ENCODE peak calls at places on chromosomes 1 and 21, in eight cellular contexts. One of them, this sample, is unnamed.

GRCh38 chr1:222087207-222087920 is 345.5 kb upstream of the DUSP10 start:
- DNase-seq in fibroblast of the conjunctiva: no peak
- DNase-seq in activated CD4-positive, alpha-beta T cell treated with anti-CD3 and anti-CD28 coated beads for 48 hours: no peak
- DNase-seq in NCI-H446: peak
- DNase-seq in K562: no peak
- DNase-seq in HEK293T: no peak
- DNase-seq in Daoy: no peak
- DNase-seq in naive thymus-derived CD8-positive, alpha-beta T cell: no peak
- DNase-seq in this sample: no peak

GRCh38 chr1:212749924-212750535 is 41.5 kb downstream of the NSL1 start:
- DNase-seq in activated CD4-positive, alpha-beta T cell treated with anti-CD3 and anti-CD28 coated beads for 48 hours: no peak
- DNase-seq in NCI-H446: peak
- DNase-seq in HEK293T: peak
- DNase-seq in fibroblast of the conjunctiva: peak
- DNase-seq in naive thymus-derived CD8-positive, alpha-beta T cell: peak
- DNase-seq in Daoy: peak
- DNase-seq in K562: peak
- DNase-seq in this sample: peak

GRCh38 chr1:37477946-37478345 is 3.6 kb downstream of the ZC3H12A start:
- DNase-seq in Daoy: peak
- DNase-seq in naive thymus-derived CD8-positive, alpha-beta T cell: no peak
- DNase-seq in K562: no peak
- DNase-seq in NCI-H446: no peak
- DNase-seq in fibroblast of the conjunctiva: no peak
- DNase-seq in activated CD4-positive, alpha-beta T cell treated with anti-CD3 and anti-CD28 coated beads for 48 hours: peak
- DNase-seq in HEK293T: no peak
- DNase-seq in this sample: no peak

GRCh38 chr1:207298666-207299065 is 22.8 kb upstream of the CD55 start:
- DNase-seq in naive thymus-derived CD8-positive, alpha-beta T cell: no peak
- DNase-seq in HEK293T: no peak
- DNase-seq in NCI-H446: no peak
- DNase-seq in activated CD4-positive, alpha-beta T cell treated with anti-CD3 and anti-CD28 coated beads for 48 hours: no peak
- DNase-seq in K562: no peak
- DNase-seq in Daoy: no peak
- DNase-seq in fibroblast of the conjunctiva: no peak
- DNase-seq in this sample: no peak

GRCh38 chr1:244647819-244648218 is 5.1 kb upstream of the DESI2 start:
- DNase-seq in naive thymus-derived CD8-positive, alpha-beta T cell: no peak
- DNase-seq in NCI-H446: no peak
- DNase-seq in HEK293T: no peak
- DNase-seq in activated CD4-positive, alpha-beta T cell treated with anti-CD3 and anti-CD28 coated beads for 48 hours: no peak
- DNase-seq in K562: no peak
- DNase-seq in fibroblast of the conjunctiva: no peak
- DNase-seq in Daoy: no peak
- DNase-seq in this sample: no peak

GRCh38 chr1:31372961-31373896 is at the start of gene FABP3:
- DNase-seq in activated CD4-positive, alpha-beta T cell treated with anti-CD3 and anti-CD28 coated beads for 48 hours: peak
- DNase-seq in Daoy: peak
- DNase-seq in NCI-H446: peak
- DNase-seq in naive thymus-derived CD8-positive, alpha-beta T cell: peak
- DNase-seq in K562: peak
- DNase-seq in HEK293T: peak
- DNase-seq in fibroblast of the conjunctiva: peak
- DNase-seq in this sample: no peak

GRCh38 chr1:238252033-238252802 is 361.5 kb upstream of the ZP4 start:
- DNase-seq in HEK293T: peak
- DNase-seq in Daoy: peak
- DNase-seq in naive thymus-derived CD8-positive, alpha-beta T cell: peak
- DNase-seq in activated CD4-positive, alpha-beta T cell treated with anti-CD3 and anti-CD28 coated beads for 48 hours: peak
- DNase-seq in fibroblast of the conjunctiva: peak
- DNase-seq in NCI-H446: peak
- DNase-seq in K562: peak
- DNase-seq in this sample: peak

GRCh38 chr1:151327223-151327902 is at the start of gene PI4KB:
- DNase-seq in activated CD4-positive, alpha-beta T cell treated with anti-CD3 and anti-CD28 coated beads for 48 hours: peak
- DNase-seq in fibroblast of the conjunctiva: peak
- DNase-seq in naive thymus-derived CD8-positive, alpha-beta T cell: peak
- DNase-seq in Daoy: peak
- DNase-seq in HEK293T: peak
- DNase-seq in NCI-H446: peak
- DNase-seq in K562: peak
- DNase-seq in this sample: peak

GRCh38 chr1:93036672-93037071 is 42.4 kb upstream of the MTF2 start:
- DNase-seq in K562: no peak
- DNase-seq in NCI-H446: no peak
- DNase-seq in naive thymus-derived CD8-positive, alpha-beta T cell: no peak
- DNase-seq in activated CD4-positive, alpha-beta T cell treated with anti-CD3 and anti-CD28 coated beads for 48 hours: no peak
- DNase-seq in HEK293T: no peak
- DNase-seq in fibroblast of the conjunctiva: no peak
- DNase-seq in Daoy: no peak
- DNase-seq in this sample: no peak

GRCh38 chr1:192600264-192600663 is 24.7 kb downstream of the RGS1 start:
- DNase-seq in Daoy: no peak
- DNase-seq in activated CD4-positive, alpha-beta T cell treated with anti-CD3 and anti-CD28 coated beads for 48 hours: no peak
- DNase-seq in fibroblast of the conjunctiva: no peak
- DNase-seq in HEK293T: no peak
- DNase-seq in naive thymus-derived CD8-positive, alpha-beta T cell: no peak
- DNase-seq in NCI-H446: no peak
- DNase-seq in K562: no peak
- DNase-seq in this sample: no peak

GRCh38 chr1:161933592-161934277 is 89.9 kb downstream of the OLFML2B start:
- DNase-seq in fibroblast of the conjunctiva: no peak
- DNase-seq in HEK293T: no peak
- DNase-seq in NCI-H446: no peak
- DNase-seq in K562: no peak
- DNase-seq in Daoy: peak
- DNase-seq in naive thymus-derived CD8-positive, alpha-beta T cell: no peak
- DNase-seq in activated CD4-positive, alpha-beta T cell treated with anti-CD3 and anti-CD28 coated beads for 48 hours: no peak
- DNase-seq in this sample: no peak

GRCh38 chr1:228276361-228276831 is 68.6 kb downstream of the OBSCN start:
- DNase-seq in HEK293T: no peak
- DNase-seq in activated CD4-positive, alpha-beta T cell treated with anti-CD3 and anti-CD28 coated beads for 48 hours: no peak
- DNase-seq in naive thymus-derived CD8-positive, alpha-beta T cell: no peak
- DNase-seq in Daoy: no peak
- DNase-seq in NCI-H446: no peak
- DNase-seq in fibroblast of the conjunctiva: no peak
- DNase-seq in K562: no peak
- DNase-seq in this sample: no peak

GRCh38 chr1:43466403-43466802 is 12.7 kb upstream of the HYI start:
- DNase-seq in Daoy: peak
- DNase-seq in NCI-H446: no peak
- DNase-seq in K562: no peak
- DNase-seq in fibroblast of the conjunctiva: no peak
- DNase-seq in activated CD4-positive, alpha-beta T cell treated with anti-CD3 and anti-CD28 coated beads for 48 hours: no peak
- DNase-seq in naive thymus-derived CD8-positive, alpha-beta T cell: no peak
- DNase-seq in HEK293T: no peak
- DNase-seq in this sample: no peak

GRCh38 chr1:107895403-107896181 is 69.4 kb downstream of the VAV3 start:
- DNase-seq in activated CD4-positive, alpha-beta T cell treated with anti-CD3 and anti-CD28 coated beads for 48 hours: peak
- DNase-seq in Daoy: no peak
- DNase-seq in NCI-H446: no peak
- DNase-seq in fibroblast of the conjunctiva: no peak
- DNase-seq in HEK293T: no peak
- DNase-seq in naive thymus-derived CD8-positive, alpha-beta T cell: no peak
- DNase-seq in K562: no peak
- DNase-seq in this sample: no peak

GRCh38 chr1:17369466-17369865 is 2.5 kb upstream of the PADI6 start:
- DNase-seq in fibroblast of the conjunctiva: no peak
- DNase-seq in Daoy: peak
- DNase-seq in naive thymus-derived CD8-positive, alpha-beta T cell: no peak
- DNase-seq in K562: no peak
- DNase-seq in activated CD4-positive, alpha-beta T cell treated with anti-CD3 and anti-CD28 coated beads for 48 hours: no peak
- DNase-seq in HEK293T: no peak
- DNase-seq in NCI-H446: no peak
- DNase-seq in this sample: no peak

GRCh38 chr1:115257596-115257995 is 80.5 kb downstream of the NGF start:
- DNase-seq in naive thymus-derived CD8-positive, alpha-beta T cell: no peak
- DNase-seq in fibroblast of the conjunctiva: no peak
- DNase-seq in HEK293T: no peak
- DNase-seq in activated CD4-positive, alpha-beta T cell treated with anti-CD3 and anti-CD28 coated beads for 48 hours: no peak
- DNase-seq in NCI-H446: no peak
- DNase-seq in K562: no peak
- DNase-seq in Daoy: no peak
- DNase-seq in this sample: no peak

GRCh38 chr1:115753830-115754229 is 14.7 kb downstream of the CASQ2 start:
- DNase-seq in HEK293T: no peak
- DNase-seq in naive thymus-derived CD8-positive, alpha-beta T cell: no peak
- DNase-seq in activated CD4-positive, alpha-beta T cell treated with anti-CD3 and anti-CD28 coated beads for 48 hours: no peak
- DNase-seq in NCI-H446: no peak
- DNase-seq in Daoy: no peak
- DNase-seq in fibroblast of the conjunctiva: no peak
- DNase-seq in K562: no peak
- DNase-seq in this sample: no peak

GRCh38 chr1:221440658-221441057 is 301.2 kb downstream of the DUSP10 start:
- DNase-seq in Daoy: peak
- DNase-seq in HEK293T: no peak
- DNase-seq in K562: no peak
- DNase-seq in NCI-H446: peak
- DNase-seq in activated CD4-positive, alpha-beta T cell treated with anti-CD3 and anti-CD28 coated beads for 48 hours: no peak
- DNase-seq in naive thymus-derived CD8-positive, alpha-beta T cell: no peak
- DNase-seq in fibroblast of the conjunctiva: no peak
- DNase-seq in this sample: no peak

GRCh38 chr1:246947255-246947654 is 15.5 kb upstream of the AHCTF1 start:
- DNase-seq in K562: no peak
- DNase-seq in naive thymus-derived CD8-positive, alpha-beta T cell: no peak
- DNase-seq in activated CD4-positive, alpha-beta T cell treated with anti-CD3 and anti-CD28 coated beads for 48 hours: no peak
- DNase-seq in fibroblast of the conjunctiva: peak
- DNase-seq in HEK293T: no peak
- DNase-seq in NCI-H446: no peak
- DNase-seq in Daoy: peak
- DNase-seq in this sample: no peak

GRCh38 chr1:8702121-8702520 is 115.3 kb downstream of the RERE start:
- DNase-seq in K562: peak
- DNase-seq in NCI-H446: peak
- DNase-seq in Daoy: peak
- DNase-seq in activated CD4-positive, alpha-beta T cell treated with anti-CD3 and anti-CD28 coated beads for 48 hours: peak
- DNase-seq in fibroblast of the conjunctiva: no peak
- DNase-seq in naive thymus-derived CD8-positive, alpha-beta T cell: no peak
- DNase-seq in HEK293T: no peak
- DNase-seq in this sample: no peak

GRCh38 chr1:91704746-91705145 is 181.2 kb downstream of the TGFBR3 start:
- DNase-seq in HEK293T: no peak
- DNase-seq in activated CD4-positive, alpha-beta T cell treated with anti-CD3 and anti-CD28 coated beads for 48 hours: no peak
- DNase-seq in NCI-H446: no peak
- DNase-seq in K562: no peak
- DNase-seq in fibroblast of the conjunctiva: no peak
- DNase-seq in naive thymus-derived CD8-positive, alpha-beta T cell: no peak
- DNase-seq in Daoy: no peak
- DNase-seq in this sample: no peak

GRCh38 chr1:116416854-116417513 is 43.9 kb downstream of the ATP1A1 start:
- DNase-seq in fibroblast of the conjunctiva: no peak
- DNase-seq in K562: no peak
- DNase-seq in NCI-H446: no peak
- DNase-seq in naive thymus-derived CD8-positive, alpha-beta T cell: no peak
- DNase-seq in activated CD4-positive, alpha-beta T cell treated with anti-CD3 and anti-CD28 coated beads for 48 hours: no peak
- DNase-seq in Daoy: no peak
- DNase-seq in HEK293T: no peak
- DNase-seq in this sample: no peak

GRCh38 chr1:218930879-218931278 is 242.8 kb upstream of the LYPLAL1 start:
- DNase-seq in fibroblast of the conjunctiva: peak
- DNase-seq in HEK293T: no peak
- DNase-seq in activated CD4-positive, alpha-beta T cell treated with anti-CD3 and anti-CD28 coated beads for 48 hours: no peak
- DNase-seq in Daoy: peak
- DNase-seq in NCI-H446: no peak
- DNase-seq in naive thymus-derived CD8-positive, alpha-beta T cell: no peak
- DNase-seq in K562: no peak
- DNase-seq in this sample: no peak

GRCh38 chr21:45219517-45219916 is 68.2 kb downstream of the POFUT2 start:
- DNase-seq in naive thymus-derived CD8-positive, alpha-beta T cell: no peak
- DNase-seq in fibroblast of the conjunctiva: no peak
- DNase-seq in NCI-H446: no peak
- DNase-seq in activated CD4-positive, alpha-beta T cell treated with anti-CD3 and anti-CD28 coated beads for 48 hours: no peak
- DNase-seq in Daoy: no peak
- DNase-seq in HEK293T: no peak
- DNase-seq in K562: no peak
- DNase-seq in this sample: no peak

GRCh38 chr1:51559064-51559500 is 40.0 kb upstream of the EPS15 start:
- DNase-seq in fibroblast of the conjunctiva: no peak
- DNase-seq in Daoy: no peak
- DNase-seq in NCI-H446: no peak
- DNase-seq in K562: peak
- DNase-seq in activated CD4-positive, alpha-beta T cell treated with anti-CD3 and anti-CD28 coated beads for 48 hours: no peak
- DNase-seq in naive thymus-derived CD8-positive, alpha-beta T cell: no peak
- DNase-seq in HEK293T: no peak
- DNase-seq in this sample: no peak